ENCODE peak calls at places on chromosomes 11 and 22, in nine cellular contexts. One of them, this sample, is unnamed.

GRCh38 chr11:65183201-65183891 is 1.6 kb downstream of the CAPN1 start:
- DNase-seq in GDM1: no peak
- DNase-seq in foreskin fibroblast: no peak
- DNase-seq in effector memory CD8-positive, alpha-beta T cell: no peak
- DNase-seq in posterior cingulate gyrus: no peak
- DNase-seq in omental fat pad: no peak
- DNase-seq in hypothalamus: no peak
- DNase-seq in amniotic stem cell: no peak
- DNase-seq in activated T-cell treated with anti-CD3 and anti-CD28 coated beads for 1 hour: no peak
- DNase-seq in this sample: no peak

GRCh38 chr11:33706546-33706945 is 5.9 kb upstream of the C11orf91 start:
- DNase-seq in posterior cingulate gyrus: no peak
- DNase-seq in amniotic stem cell: no peak
- DNase-seq in GDM1: no peak
- DNase-seq in hypothalamus: no peak
- DNase-seq in foreskin fibroblast: no peak
- DNase-seq in effector memory CD8-positive, alpha-beta T cell: no peak
- DNase-seq in omental fat pad: no peak
- DNase-seq in activated T-cell treated with anti-CD3 and anti-CD28 coated beads for 1 hour: no peak
- DNase-seq in this sample: no peak

GRCh38 chr11:62857541-62857982 is 18.2 kb upstream of the WDR74 start:
- DNase-seq in amniotic stem cell: no peak
- DNase-seq in foreskin fibroblast: no peak
- DNase-seq in activated T-cell treated with anti-CD3 and anti-CD28 coated beads for 1 hour: no peak
- DNase-seq in GDM1: no peak
- DNase-seq in hypothalamus: no peak
- DNase-seq in posterior cingulate gyrus: no peak
- DNase-seq in effector memory CD8-positive, alpha-beta T cell: no peak
- DNase-seq in omental fat pad: no peak
- DNase-seq in this sample: no peak

GRCh38 chr11:57248780-57249383 is 11.8 kb upstream of the APLNR start:
- DNase-seq in posterior cingulate gyrus: peak; percentile 39
- DNase-seq in effector memory CD8-positive, alpha-beta T cell: no peak
- DNase-seq in activated T-cell treated with anti-CD3 and anti-CD28 coated beads for 1 hour: no peak
- DNase-seq in omental fat pad: peak; percentile 34
- DNase-seq in amniotic stem cell: peak; percentile 69
- DNase-seq in GDM1: no peak
- DNase-seq in foreskin fibroblast: peak; percentile 67
- DNase-seq in hypothalamus: no peak
- DNase-seq in this sample: peak; percentile 11

GRCh38 chr22:24460418-24461089 is 33.2 kb downstream of the ADORA2A start:
- DNase-seq in omental fat pad: no peak
- DNase-seq in effector memory CD8-positive, alpha-beta T cell: no peak
- DNase-seq in hypothalamus: no peak
- DNase-seq in activated T-cell treated with anti-CD3 and anti-CD28 coated beads for 1 hour: no peak
- DNase-seq in amniotic stem cell: no peak
- DNase-seq in foreskin fibroblast: no peak
- DNase-seq in GDM1: no peak
- DNase-seq in posterior cingulate gyrus: no peak
- DNase-seq in this sample: no peak

GRCh38 chr22:45781941-45782340 is 110.3 kb downstream of the ATXN10 start:
- DNase-seq in amniotic stem cell: no peak
- DNase-seq in omental fat pad: no peak
- DNase-seq in hypothalamus: no peak
- DNase-seq in effector memory CD8-positive, alpha-beta T cell: no peak
- DNase-seq in foreskin fibroblast: no peak
- DNase-seq in posterior cingulate gyrus: no peak
- DNase-seq in GDM1: no peak
- DNase-seq in activated T-cell treated with anti-CD3 and anti-CD28 coated beads for 1 hour: no peak
- DNase-seq in this sample: no peak

GRCh38 chr11:18392434-18393321 is 1.7 kb upstream of the LDHA start:
- DNase-seq in amniotic stem cell: no peak
- DNase-seq in foreskin fibroblast: no peak
- DNase-seq in posterior cingulate gyrus: no peak
- DNase-seq in GDM1: no peak
- DNase-seq in omental fat pad: no peak
- DNase-seq in activated T-cell treated with anti-CD3 and anti-CD28 coated beads for 1 hour: no peak
- DNase-seq in effector memory CD8-positive, alpha-beta T cell: no peak
- DNase-seq in hypothalamus: no peak
- DNase-seq in this sample: no peak

GRCh38 chr11:46389450-46390330 is 1.9 kb downstream of the CHRM4 start:
- DNase-seq in GDM1: peak; percentile 48
- DNase-seq in posterior cingulate gyrus: peak; percentile 83
- DNase-seq in foreskin fibroblast: peak; percentile 57
- DNase-seq in amniotic stem cell: no peak
- DNase-seq in hypothalamus: peak; percentile 32
- DNase-seq in omental fat pad: no peak
- DNase-seq in effector memory CD8-positive, alpha-beta T cell: no peak
- DNase-seq in activated T-cell treated with anti-CD3 and anti-CD28 coated beads for 1 hour: no peak
- DNase-seq in this sample: peak; percentile 16

GRCh38 chr11:64057890-64058289 is 22.2 kb downstream of the FLRT1 start:
- DNase-seq in omental fat pad: no peak
- DNase-seq in hypothalamus: no peak
- DNase-seq in GDM1: no peak
- DNase-seq in foreskin fibroblast: no peak
- DNase-seq in posterior cingulate gyrus: no peak
- DNase-seq in activated T-cell treated with anti-CD3 and anti-CD28 coated beads for 1 hour: no peak
- DNase-seq in amniotic stem cell: no peak
- DNase-seq in effector memory CD8-positive, alpha-beta T cell: no peak
- DNase-seq in this sample: no peak

GRCh38 chr22:23193882-23194281 is 13.6 kb downstream of the BCR start:
- DNase-seq in hypothalamus: no peak
- DNase-seq in foreskin fibroblast: no peak
- DNase-seq in GDM1: no peak
- DNase-seq in amniotic stem cell: no peak
- DNase-seq in effector memory CD8-positive, alpha-beta T cell: no peak
- DNase-seq in omental fat pad: no peak
- DNase-seq in posterior cingulate gyrus: peak; percentile 71
- DNase-seq in activated T-cell treated with anti-CD3 and anti-CD28 coated beads for 1 hour: no peak
- DNase-seq in this sample: no peak

GRCh38 chr11:133821776-133822175 is 23.5 kb downstream of the SPATA19 start:
- DNase-seq in amniotic stem cell: no peak
- DNase-seq in effector memory CD8-positive, alpha-beta T cell: no peak
- DNase-seq in hypothalamus: no peak
- DNase-seq in omental fat pad: no peak
- DNase-seq in GDM1: peak; percentile 7
- DNase-seq in posterior cingulate gyrus: peak; percentile 59
- DNase-seq in activated T-cell treated with anti-CD3 and anti-CD28 coated beads for 1 hour: no peak
- DNase-seq in foreskin fibroblast: no peak
- DNase-seq in this sample: peak; percentile 15

GRCh38 chr11:71249301-71249700 is 3.1 kb downstream of the SHANK2 start:
- DNase-seq in activated T-cell treated with anti-CD3 and anti-CD28 coated beads for 1 hour: no peak
- DNase-seq in posterior cingulate gyrus: no peak
- DNase-seq in GDM1: no peak
- DNase-seq in foreskin fibroblast: no peak
- DNase-seq in effector memory CD8-positive, alpha-beta T cell: no peak
- DNase-seq in amniotic stem cell: no peak
- DNase-seq in hypothalamus: no peak
- DNase-seq in omental fat pad: no peak
- DNase-seq in this sample: no peak

GRCh38 chr11:94880216-94880615 is 93.1 kb downstream of the CWC15 start:
- DNase-seq in posterior cingulate gyrus: no peak
- DNase-seq in foreskin fibroblast: no peak
- DNase-seq in activated T-cell treated with anti-CD3 and anti-CD28 coated beads for 1 hour: no peak
- DNase-seq in hypothalamus: no peak
- DNase-seq in GDM1: no peak
- DNase-seq in amniotic stem cell: no peak
- DNase-seq in effector memory CD8-positive, alpha-beta T cell: no peak
- DNase-seq in omental fat pad: no peak
- DNase-seq in this sample: no peak

GRCh38 chr22:25448435-25449051 is 115.9 kb upstream of the GRK3 start:
- DNase-seq in posterior cingulate gyrus: no peak
- DNase-seq in foreskin fibroblast: peak; percentile 11
- DNase-seq in GDM1: no peak
- DNase-seq in amniotic stem cell: no peak
- DNase-seq in activated T-cell treated with anti-CD3 and anti-CD28 coated beads for 1 hour: no peak
- DNase-seq in hypothalamus: no peak
- DNase-seq in effector memory CD8-positive, alpha-beta T cell: no peak
- DNase-seq in omental fat pad: no peak
- DNase-seq in this sample: no peak